ENCODE peak calls at places on chromosome 17, in seven cellular contexts. One of them, this sample, is unnamed.

GRCh38 chr17:70157151-70157550 is 12.2 kb upstream of the KCNJ2 start:
- DNase-seq in osteocyte: no peak
- DNase-seq in IMR-90: no peak
- DNase-seq in PC-3: no peak
- DNase-seq in A549: no peak
- DNase-seq in fibroblast of lung: no peak
- DNase-seq in RWPE1: no peak
- DNase-seq in this sample: no peak

GRCh38 chr17:83103200-83103937 is 24.0 kb downstream of the METRNL start:
- DNase-seq in fibroblast of lung: peak
- DNase-seq in IMR-90: peak
- DNase-seq in A549: peak
- DNase-seq in PC-3: peak
- DNase-seq in osteocyte: no peak
- DNase-seq in RWPE1: no peak
- DNase-seq in this sample: no peak

GRCh38 chr17:29157310-29157709 is 22.9 kb downstream of the MYO18A start:
- DNase-seq in osteocyte: no peak
- DNase-seq in IMR-90: no peak
- DNase-seq in RWPE1: no peak
- DNase-seq in A549: no peak
- DNase-seq in fibroblast of lung: no peak
- DNase-seq in PC-3: no peak
- DNase-seq in this sample: no peak

GRCh38 chr17:82648165-82648668 is at the start of gene WDR45B:
- DNase-seq in osteocyte: peak
- DNase-seq in PC-3: peak
- DNase-seq in IMR-90: peak
- DNase-seq in RWPE1: peak
- DNase-seq in A549: peak
- DNase-seq in fibroblast of lung: peak
- DNase-seq in this sample: peak

GRCh38 chr17:32609085-32609484 is 122.3 kb downstream of the CDK5R1 start:
- DNase-seq in A549: no peak
- DNase-seq in IMR-90: no peak
- DNase-seq in fibroblast of lung: peak
- DNase-seq in osteocyte: no peak
- DNase-seq in PC-3: peak
- DNase-seq in RWPE1: peak
- DNase-seq in this sample: no peak

GRCh38 chr17:61556224-61557188 is 34.5 kb downstream of the NACA2 start:
- DNase-seq in osteocyte: no peak
- DNase-seq in fibroblast of lung: peak
- DNase-seq in PC-3: peak
- DNase-seq in A549: no peak
- DNase-seq in IMR-90: peak
- DNase-seq in RWPE1: no peak
- DNase-seq in this sample: no peak

GRCh38 chr17:4587803-4588202 is 3.5 kb downstream of the SMTNL2 start:
- DNase-seq in RWPE1: no peak
- DNase-seq in IMR-90: no peak
- DNase-seq in PC-3: no peak
- DNase-seq in A549: no peak
- DNase-seq in fibroblast of lung: no peak
- DNase-seq in osteocyte: no peak
- DNase-seq in this sample: no peak

GRCh38 chr17:29237476-29238132 is 9.1 kb upstream of the CRYBA1 start:
- DNase-seq in osteocyte: peak
- DNase-seq in RWPE1: no peak
- DNase-seq in IMR-90: peak
- DNase-seq in A549: no peak
- DNase-seq in PC-3: no peak
- DNase-seq in fibroblast of lung: peak
- DNase-seq in this sample: no peak

GRCh38 chr17:29569245-29569950 is 897 bp downstream of the TP53I13 start:
- DNase-seq in fibroblast of lung: no peak
- DNase-seq in IMR-90: peak
- DNase-seq in A549: no peak
- DNase-seq in RWPE1: peak
- DNase-seq in osteocyte: peak
- DNase-seq in PC-3: peak
- DNase-seq in this sample: no peak

GRCh38 chr17:39671651-39672521 is 3.6 kb downstream of the PNMT start:
- DNase-seq in IMR-90: peak
- DNase-seq in osteocyte: no peak
- DNase-seq in fibroblast of lung: peak
- DNase-seq in A549: peak
- DNase-seq in PC-3: peak
- DNase-seq in RWPE1: peak
- DNase-seq in this sample: peak

GRCh38 chr17:54945671-54946070 is 22.8 kb downstream of the COX11 start:
- DNase-seq in osteocyte: no peak
- DNase-seq in RWPE1: no peak
- DNase-seq in PC-3: no peak
- DNase-seq in IMR-90: no peak
- DNase-seq in fibroblast of lung: no peak
- DNase-seq in A549: no peak
- DNase-seq in this sample: no peak

GRCh38 chr17:47762733-47763132 is 29.7 kb downstream of the TBX21 start:
- DNase-seq in osteocyte: peak
- DNase-seq in fibroblast of lung: no peak
- DNase-seq in A549: no peak
- DNase-seq in PC-3: no peak
- DNase-seq in IMR-90: no peak
- DNase-seq in RWPE1: no peak
- DNase-seq in this sample: no peak

GRCh38 chr17:32445075-32445427 is 741 bp downstream of the PSMD11 start:
- DNase-seq in IMR-90: peak
- DNase-seq in osteocyte: no peak
- DNase-seq in RWPE1: peak
- DNase-seq in A549: peak
- DNase-seq in PC-3: peak
- DNase-seq in fibroblast of lung: peak
- DNase-seq in this sample: no peak

GRCh38 chr17:21542991-21543390 is 149.3 kb upstream of the KCNJ18 start:
- DNase-seq in PC-3: no peak
- DNase-seq in A549: no peak
- DNase-seq in fibroblast of lung: peak
- DNase-seq in osteocyte: no peak
- DNase-seq in IMR-90: no peak
- DNase-seq in RWPE1: no peak
- DNase-seq in this sample: no peak

GRCh38 chr17:18950944-18951905 is 740 bp upstream of the SLC5A10 start:
- DNase-seq in IMR-90: no peak
- DNase-seq in A549: no peak
- DNase-seq in fibroblast of lung: no peak
- DNase-seq in osteocyte: no peak
- DNase-seq in RWPE1: no peak
- DNase-seq in PC-3: no peak
- DNase-seq in this sample: no peak

GRCh38 chr17:18949566-18949965 is 2.4 kb upstream of the SLC5A10 start:
- DNase-seq in PC-3: no peak
- DNase-seq in osteocyte: no peak
- DNase-seq in fibroblast of lung: peak
- DNase-seq in IMR-90: peak
- DNase-seq in RWPE1: no peak
- DNase-seq in A549: no peak
- DNase-seq in this sample: no peak

GRCh38 chr17:18953231-18953728 is 1.3 kb downstream of the SLC5A10 start:
- DNase-seq in osteocyte: no peak
- DNase-seq in fibroblast of lung: no peak
- DNase-seq in RWPE1: no peak
- DNase-seq in IMR-90: no peak
- DNase-seq in PC-3: no peak
- DNase-seq in A549: no peak
- DNase-seq in this sample: no peak

GRCh38 chr17:18954321-18954720 is 2.4 kb downstream of the SLC5A10 start:
- DNase-seq in IMR-90: no peak
- DNase-seq in osteocyte: no peak
- DNase-seq in RWPE1: no peak
- DNase-seq in fibroblast of lung: no peak
- DNase-seq in PC-3: no peak
- DNase-seq in A549: no peak
- DNase-seq in this sample: no peak

GRCh38 chr17:18951941-18952842 is at the start of gene SLC5A10:
- DNase-seq in A549: peak
- DNase-seq in fibroblast of lung: no peak
- DNase-seq in PC-3: peak
- DNase-seq in osteocyte: no peak
- DNase-seq in IMR-90: no peak
- DNase-seq in RWPE1: no peak
- DNase-seq in this sample: no peak
- TF ChIP-seq CTCF in A549: no peak
- TF ChIP-seq CTCF in fibroblast of lung: peak
- TF ChIP-seq CTCF in PC-3: peak
- TF ChIP-seq CTCF in osteocyte: no peak
- TF ChIP-seq CTCF in IMR-90: peak
- TF ChIP-seq CTCF in RWPE1: no peak
- TF ChIP-seq CTCF in this sample: no peak

DNA sequence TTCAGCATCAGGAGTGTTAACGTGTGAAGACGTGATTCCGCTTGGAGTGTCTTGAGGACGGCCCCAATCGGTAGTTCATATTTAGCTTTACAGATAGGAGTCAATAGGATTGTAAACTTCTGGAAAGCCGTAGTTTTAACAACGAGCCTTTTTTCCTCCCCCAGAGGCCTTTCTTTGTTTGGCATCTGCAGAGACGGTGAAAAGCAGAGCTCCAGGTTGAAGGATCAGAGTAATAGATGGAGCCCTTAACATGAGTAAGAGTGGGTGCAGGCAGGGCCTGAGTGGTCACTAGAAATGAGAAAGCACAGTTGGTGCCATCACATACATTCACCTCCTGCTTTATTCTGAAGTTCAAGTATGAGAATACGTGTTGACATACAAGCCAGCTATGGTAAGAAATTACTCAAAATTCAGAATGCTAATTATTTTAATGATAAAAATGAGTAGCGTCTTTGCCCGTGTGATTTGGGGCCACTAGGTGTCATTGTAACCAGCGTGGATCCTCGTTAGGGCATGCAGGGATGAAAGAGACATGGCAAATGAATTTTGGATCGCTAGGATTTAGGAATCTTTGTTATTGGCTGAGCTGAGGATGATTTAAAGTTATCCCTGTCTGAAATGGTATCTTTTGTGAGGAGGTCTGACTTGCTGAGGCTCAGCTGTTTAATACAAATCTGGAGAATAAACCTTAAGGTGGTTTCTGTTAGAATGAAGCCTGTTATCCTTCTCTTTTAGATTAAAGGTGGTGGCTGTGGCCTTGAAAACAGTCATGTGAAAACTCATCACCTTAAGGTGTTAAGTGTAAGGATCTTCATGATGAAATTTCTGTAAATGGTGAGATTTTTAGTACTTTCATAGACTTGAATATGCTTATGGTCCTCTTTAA is 18.6 kb downstream of the PRCD start:
- DNase-seq in osteocyte: no peak
- DNase-seq in fibroblast of lung: peak
- DNase-seq in A549: no peak
- DNase-seq in IMR-90: peak
- DNase-seq in RWPE1: no peak
- DNase-seq in PC-3: peak
- DNase-seq in this sample: no peak
- TF ChIP-seq CTCF in osteocyte: peak
- TF ChIP-seq CTCF in fibroblast of lung: peak
- TF ChIP-seq CTCF in A549: peak
- TF ChIP-seq CTCF in IMR-90: peak
- TF ChIP-seq CTCF in RWPE1: peak
- TF ChIP-seq CTCF in PC-3: peak
- TF ChIP-seq CTCF in this sample: no peak

DNA sequence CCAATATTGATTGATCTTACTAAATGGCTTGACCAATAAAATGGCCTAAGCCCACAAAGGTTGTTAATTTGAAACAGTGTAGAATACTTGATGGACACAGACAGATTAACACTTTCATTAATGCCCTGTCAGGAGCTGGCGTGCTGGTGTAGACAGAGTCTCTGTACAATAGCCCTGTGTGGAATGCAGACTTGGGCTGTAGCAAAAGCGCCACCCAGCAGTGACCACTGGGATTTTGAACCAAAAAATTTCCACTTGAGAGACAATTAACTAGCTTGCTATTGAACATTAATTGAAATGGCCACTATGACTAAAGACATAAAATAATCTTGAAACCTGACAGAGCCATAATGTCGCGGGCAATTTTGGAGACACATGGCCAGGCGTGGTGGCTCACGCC is 19.7 kb upstream of the GUCY2D start:
- DNase-seq in fibroblast of lung: peak
- DNase-seq in RWPE1: no peak
- DNase-seq in osteocyte: no peak
- DNase-seq in PC-3: peak
- DNase-seq in IMR-90: peak
- DNase-seq in A549: no peak
- DNase-seq in this sample: no peak
- TF ChIP-seq CTCF in fibroblast of lung: no peak
- TF ChIP-seq CTCF in RWPE1: no peak
- TF ChIP-seq CTCF in osteocyte: peak
- TF ChIP-seq CTCF in PC-3: peak
- TF ChIP-seq CTCF in IMR-90: peak
- TF ChIP-seq CTCF in A549: no peak
- TF ChIP-seq CTCF in this sample: no peak

DNA sequence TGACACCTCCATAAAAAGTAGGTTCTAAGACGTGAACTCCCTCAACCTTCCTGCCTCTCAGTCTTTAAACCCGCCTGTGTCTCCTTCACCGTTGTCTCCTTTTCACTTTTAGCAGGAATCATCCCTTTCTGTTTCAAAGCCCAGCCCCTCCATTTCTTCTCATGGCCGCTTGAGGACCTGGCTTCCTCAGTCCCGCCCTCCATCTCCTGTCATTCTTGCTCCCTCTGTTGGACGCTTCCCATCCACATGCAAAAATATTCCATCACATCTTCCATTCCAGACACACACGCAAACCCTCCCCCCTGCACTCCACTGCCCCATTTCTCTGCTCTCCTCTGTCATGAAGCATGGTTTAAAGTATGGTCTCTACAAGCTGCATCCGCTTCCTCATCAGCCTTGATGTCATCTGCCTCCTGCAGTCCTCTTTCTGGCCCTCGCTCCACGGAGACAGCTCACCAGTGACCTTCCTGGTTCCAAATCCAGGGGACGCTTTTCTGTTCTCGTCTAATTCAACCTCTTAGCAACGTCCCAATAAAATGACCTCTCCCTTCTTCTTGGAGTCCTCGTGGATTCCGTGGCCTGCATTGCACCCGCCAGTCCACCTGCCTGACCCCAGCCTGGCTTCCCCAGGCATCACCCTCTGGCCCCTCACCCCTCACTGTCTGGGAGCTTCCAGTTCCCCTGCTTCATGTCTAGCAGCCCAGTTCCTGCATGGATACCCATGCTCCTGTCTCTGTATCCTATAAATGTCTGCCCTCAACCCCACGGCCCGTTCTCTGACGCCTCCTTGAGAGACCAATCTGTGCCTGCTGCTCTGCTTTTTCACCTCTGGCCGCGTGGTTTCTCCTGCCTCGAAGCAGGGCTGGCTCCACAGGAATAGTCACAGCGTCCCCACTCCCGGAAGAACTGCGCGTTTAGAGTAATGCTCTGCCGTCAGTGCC is 26.2 kb downstream of the ANKRD40 start:
- DNase-seq in fibroblast of lung: peak
- DNase-seq in PC-3: peak
- DNase-seq in A549: peak
- DNase-seq in RWPE1: peak
- DNase-seq in IMR-90: peak
- DNase-seq in osteocyte: no peak
- DNase-seq in this sample: peak
- TF ChIP-seq CTCF in fibroblast of lung: peak
- TF ChIP-seq CTCF in PC-3: peak
- TF ChIP-seq CTCF in A549: peak
- TF ChIP-seq CTCF in RWPE1: no peak
- TF ChIP-seq CTCF in IMR-90: peak
- TF ChIP-seq CTCF in osteocyte: peak
- TF ChIP-seq CTCF in this sample: peak

GRCh38 chr17:10879110-10879509 is 41.2 kb upstream of the PIRT start:
- DNase-seq in osteocyte: no peak
- DNase-seq in IMR-90: no peak
- DNase-seq in fibroblast of lung: no peak
- DNase-seq in A549: no peak
- DNase-seq in PC-3: peak
- DNase-seq in RWPE1: no peak
- DNase-seq in this sample: no peak
- TF ChIP-seq CTCF in osteocyte: peak
- TF ChIP-seq CTCF in IMR-90: no peak
- TF ChIP-seq CTCF in fibroblast of lung: no peak
- TF ChIP-seq CTCF in A549: peak
- TF ChIP-seq CTCF in PC-3: peak
- TF ChIP-seq CTCF in RWPE1: no peak
- TF ChIP-seq CTCF in this sample: no peak

This sample was measured in endothelial cell.